ENCODE peak calls at places on chromosome 18, in nine cellular contexts. W, Q, C, K, E, M, I, F and T are unnamed samples.

GRCh38 chr18:58392336-58393000 is 236.4 kb downstream of the ALPK2 start:
- DNase-seq in Q (peak), M (peak), I (no peak), F (peak), K (peak), E (no peak), C (no peak), W (no peak), T (no peak)

GRCh38 chr18:10420561-10421352 is 33.7 kb upstream of the APCDD1 start:
- DNase-seq in M (no peak), K (peak), C (no peak), W (no peak), Q (no peak), F (no peak), I (no peak), E (no peak), T (no peak)

GRCh38 chr18:28032177-28032576 is 144.8 kb downstream of the CDH2 start:
- DNase-seq in W (no peak), C (no peak), F (no peak), M (no peak), Q (no peak), K (no peak), I (peak), E (no peak), T (no peak)

GRCh38 chr18:5309888-5310470 is 14.5 kb upstream of the ZBTB14 start:
- DNase-seq in M (no peak), C (peak), W (no peak), I (no peak), K (peak), Q (no peak), E (peak), F (no peak), T (no peak)

GRCh38 chr18:58067611-58068010 is 23.6 kb downstream of the NEDD4L start:
- DNase-seq in Q (no peak), I (peak), E (no peak), F (peak), W (no peak), C (no peak), K (no peak), M (no peak), T (no peak)

GRCh38 chr18:44943201-44943881 is 262.7 kb downstream of the SETBP1 start:
- DNase-seq in C (no peak), E (no peak), M (peak), K (peak), Q (peak), F (peak), I (peak), W (no peak), T (no peak)

GRCh38 chr18:51513525-51513924 is 316.0 kb upstream of the MEX3C start:
- DNase-seq in M (no peak), W (no peak), F (no peak), Q (peak), E (no peak), C (no peak), I (no peak), K (no peak), T (no peak)

GRCh38 chr18:57621252-57621607 is 406 bp downstream of the NARS1 start:
- DNase-seq in I (peak), W (no peak), C (no peak), K (peak), M (no peak), E (peak), F (no peak), Q (no peak), T (peak)

GRCh38 chr18:62585274-62586147 is 62.7 kb downstream of the ZCCHC2 start:
- DNase-seq in E (no peak), W (no peak), K (no peak), C (no peak), M (no peak), I (no peak), F (no peak), Q (no peak), T (no peak)

GRCh38 chr18:56285387-56286055 is 352.9 kb downstream of the TXNL1 start:
- DNase-seq in E (no peak), M (no peak), K (peak), Q (no peak), I (peak), F (no peak), W (no peak), C (no peak), T (no peak)

GRCh38 chr18:79799619-79800352 is 2.0 kb downstream of the KCNG2 start:
- DNase-seq in Q (no peak), F (no peak), E (peak), M (no peak), W (no peak), I (no peak), K (no peak), C (no peak), T (no peak)

GRCh38 chr18:46622999-46623398 is 34.0 kb downstream of the LOXHD1 start:
- DNase-seq in M (no peak), F (no peak), W (no peak), I (peak), Q (no peak), K (peak), E (peak), C (peak), T (peak)

GRCh38 chr18:51074605-51075004 is 44.6 kb downstream of the SMAD4 start:
- DNase-seq in F (no peak), W (no peak), E (peak), C (no peak), M (no peak), K (no peak), Q (no peak), I (no peak), T (no peak)

GRCh38 chr18:25459814-25460213 is 107.8 kb upstream of the ZNF521 start:
- DNase-seq in I (no peak), W (no peak), M (no peak), C (no peak), E (no peak), Q (no peak), K (no peak), F (no peak), T (no peak)

GRCh38 chr18:50654658-50655550 is 95.0 kb downstream of the MAPK4 start:
- DNase-seq in W (no peak), F (no peak), E (no peak), K (no peak), I (no peak), Q (peak), M (no peak), C (no peak), T (no peak)

GRCh38 chr18:42137671-42138375 is 182.8 kb downstream of the PIK3C3 start:
- DNase-seq in W (no peak), I (no peak), K (no peak), M (no peak), F (no peak), C (no peak), E (no peak), Q (no peak), T (no peak)

GRCh38 chr18:49114556-49114955 is 163.8 kb upstream of the SMAD7 start:
- DNase-seq in M (no peak), E (no peak), I (no peak), Q (no peak), F (no peak), K (no peak), W (no peak), C (no peak), T (no peak)

GRCh38 chr18:22844184-22844583 is 88.9 kb upstream of the RBBP8 start:
- DNase-seq in F (no peak), Q (no peak), W (no peak), M (no peak), C (no peak), I (peak), K (peak), E (no peak), T (no peak)

GRCh38 chr18:48843596-48843995 is 107.2 kb downstream of the SMAD7 start:
- DNase-seq in C (no peak), M (no peak), F (no peak), Q (no peak), I (no peak), K (no peak), E (no peak), W (no peak), T (no peak)

GRCh38 chr18:22846088-22846683 is 86.9 kb upstream of the RBBP8 start:
- DNase-seq in K (peak), Q (peak), F (peak), E (peak), C (no peak), W (peak), I (peak), M (peak), T (peak)

GRCh38 chr18:77208969-77209368 is 40.7 kb upstream of the GALR1 start:
- DNase-seq in W (no peak), E (peak), K (peak), F (no peak), C (peak), I (peak), Q (no peak), M (no peak), T (no peak)

GRCh38 chr18:22946841-22947240 is 13.7 kb downstream of the RBBP8 start:
- DNase-seq in I (no peak), C (no peak), K (peak), Q (no peak), E (no peak), M (no peak), F (no peak), W (no peak), T (no peak)

GRCh38 chr18:77058186-77058847 is 74.3 kb downstream of the MBP start:
- DNase-seq in W (no peak), C (no peak), E (no peak), K (no peak), F (no peak), Q (no peak), M (no peak), I (no peak), T (no peak)

GRCh38 chr18:52160652-52161051 is 179.3 kb upstream of the DCC start:
- DNase-seq in Q (peak), W (no peak), C (no peak), E (no peak), I (peak), F (peak), K (peak), M (no peak), T (no peak)

GRCh38 chr18:74645717-74646116 is 48.0 kb downstream of the ZNF407 start:
- DNase-seq in K (peak), F (no peak), I (no peak), E (no peak), M (no peak), Q (no peak), W (no peak), C (no peak), T (no peak)

GRCh38 chr18:74644713-74645112 is 47.0 kb downstream of the ZNF407 start:
- DNase-seq in C (no peak), F (no peak), W (no peak), M (no peak), E (no peak), Q (no peak), K (no peak), I (no peak), T (no peak)
- TF ChIP-seq EZH2phosphoT487 in C (no peak), F (no peak), W (no peak), M (no peak), E (no peak), Q (no peak), K (no peak), I (no peak), T (no peak)

GRCh38 chr18:475202-475624 is 25.3 kb downstream of the COLEC12 start:
- DNase-seq in M (no peak), F (peak), E (no peak), C (no peak), W (no peak), Q (no peak), I (peak), K (peak), T (no peak)

GRCh38 chr18:473687-474265 is 26.7 kb downstream of the COLEC12 start:
- DNase-seq in W (no peak), F (no peak), K (peak), I (no peak), E (no peak), Q (no peak), C (no peak), M (no peak), T (no peak)

GRCh38 chr18:471701-472100 is 28.8 kb downstream of the COLEC12 start:
- DNase-seq in W (no peak), I (peak), Q (no peak), F (no peak), M (no peak), K (peak), C (no peak), E (no peak), T (no peak)

GRCh38 chr18:476368-476767 is 24.1 kb downstream of the COLEC12 start:
- DNase-seq in F (peak), K (no peak), E (no peak), I (no peak), Q (no peak), C (no peak), M (no peak), W (no peak), T (no peak)

DNA sequence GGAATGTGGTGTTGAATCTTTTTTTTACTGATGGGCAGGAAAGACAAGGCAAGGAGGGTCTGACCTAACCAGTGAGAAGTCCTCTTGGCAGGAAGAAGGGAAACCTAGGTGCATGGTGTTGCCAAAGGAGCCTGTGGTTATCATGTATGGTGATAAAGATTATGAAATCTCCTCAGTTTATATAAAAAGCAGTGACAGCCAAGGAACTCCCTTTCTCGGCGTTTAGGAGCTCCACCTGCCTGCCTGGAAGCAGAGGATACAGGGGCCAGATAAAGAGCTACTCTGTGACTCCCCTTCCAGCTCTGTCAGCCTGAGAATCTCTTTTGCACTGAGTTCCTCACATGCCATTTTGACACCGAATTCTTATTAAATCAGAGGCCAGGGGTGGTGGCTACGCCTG is 26.1 kb downstream of the COLEC12 start:
- DNase-seq in K (no peak), E (no peak), C (no peak), M (no peak), Q (no peak), W (no peak), I (no peak), F (peak), T (no peak)
- TF ChIP-seq EZH2phosphoT487 in K (no peak), E (no peak), C (no peak), M (no peak), Q (no peak), W (no peak), I (no peak), F (no peak), T (no peak)

GRCh38 chr18:69948919-69949537 is 1.4 kb upstream of the CD226 start:
- DNase-seq in K (no peak), C (peak), E (no peak), Q (no peak), F (peak), I (no peak), M (no peak), W (no peak), T (no peak)
- TF ChIP-seq EZH2phosphoT487 in K (no peak), C (no peak), E (no peak), Q (no peak), F (no peak), I (no peak), M (no peak), W (no peak), T (no peak)

GRCh38 chr18:26624443-26624842 is 76.1 kb upstream of the KCTD1 start:
- DNase-seq in E (no peak), M (no peak), W (no peak), K (no peak), C (no peak), F (no peak), Q (no peak), I (no peak), T (no peak)
- TF ChIP-seq EZH2phosphoT487 in E (no peak), M (no peak), W (no peak), K (no peak), C (no peak), F (no peak), Q (no peak), I (no peak), T (no peak)

GRCh38 chr18:2171840-2172625 is 399.3 kb downstream of the METTL4 start:
- DNase-seq in C (no peak), M (no peak), K (no peak), W (no peak), Q (no peak), E (no peak), I (peak), F (no peak), T (no peak)
- TF ChIP-seq EZH2phosphoT487 in C (no peak), M (no peak), K (no peak), W (no peak), Q (no peak), E (no peak), I (no peak), F (no peak), T (no peak)

GRCh38 chr18:59448546-59448945 is 89.5 kb upstream of the LMAN1 start:
- DNase-seq in C (no peak), Q (no peak), M (no peak), K (peak), I (no peak), F (no peak), E (no peak), W (no peak), T (no peak)
- TF ChIP-seq EZH2phosphoT487 in C (no peak), Q (no peak), M (no peak), K (peak), I (no peak), F (no peak), E (no peak), W (no peak), T (no peak)

GRCh38 chr18:12038661-12039417 is 54.8 kb upstream of the ANKRD62 start:
- DNase-seq in W (peak), F (peak), K (peak), I (peak), Q (peak), C (peak), M (peak), E (peak), T (peak)

GRCh38 chr18:12044591-12044990 is 49.1 kb upstream of the ANKRD62 start:
- DNase-seq in C (no peak), E (no peak), K (no peak), M (no peak), I (no peak), F (no peak), W (no peak), Q (no peak), T (no peak)

GRCh38 chr18:12043811-12044210 is 49.8 kb upstream of the ANKRD62 start:
- DNase-seq in C (no peak), I (no peak), K (no peak), F (no peak), E (no peak), M (no peak), Q (no peak), W (no peak), T (no peak)

GRCh38 chr18:12038082-12038660 is 55.5 kb upstream of the ANKRD62 start:
- DNase-seq in I (no peak), F (peak), W (no peak), Q (peak), K (peak), M (peak), E (no peak), C (no peak), T (peak)

GRCh38 chr18:12041561-12041960 is 52.1 kb upstream of the ANKRD62 start:
- DNase-seq in K (peak), I (peak), E (no peak), W (no peak), M (no peak), Q (peak), C (no peak), F (no peak), T (no peak)
- TF ChIP-seq EZH2phosphoT487 in K (no peak), I (no peak), E (no peak), W (no peak), M (no peak), Q (no peak), C (no peak), F (no peak), T (no peak)

GRCh38 chr18:13134551-13135401 is 83.8 kb upstream of the LDLRAD4 start:
- DNase-seq in F (no peak), E (no peak), I (no peak), K (no peak), Q (no peak), C (no peak), M (no peak), W (no peak), T (no peak)
- TF ChIP-seq EZH2phosphoT487 in F (no peak), E (no peak), I (no peak), K (no peak), Q (no peak), C (no peak), M (no peak), W (no peak), T (no peak)

GRCh38 chr18:30175061-30175574 is 867.4 kb downstream of the DSC3 start:
- DNase-seq in M (no peak), W (no peak), C (no peak), Q (no peak), K (no peak), F (no peak), E (no peak), I (no peak), T (no peak)

GRCh38 chr18:30175621-30176225 is 866.8 kb downstream of the DSC3 start:
- DNase-seq in M (no peak), W (no peak), F (no peak), I (no peak), K (no peak), C (no peak), Q (no peak), E (no peak), T (no peak)

DNA sequence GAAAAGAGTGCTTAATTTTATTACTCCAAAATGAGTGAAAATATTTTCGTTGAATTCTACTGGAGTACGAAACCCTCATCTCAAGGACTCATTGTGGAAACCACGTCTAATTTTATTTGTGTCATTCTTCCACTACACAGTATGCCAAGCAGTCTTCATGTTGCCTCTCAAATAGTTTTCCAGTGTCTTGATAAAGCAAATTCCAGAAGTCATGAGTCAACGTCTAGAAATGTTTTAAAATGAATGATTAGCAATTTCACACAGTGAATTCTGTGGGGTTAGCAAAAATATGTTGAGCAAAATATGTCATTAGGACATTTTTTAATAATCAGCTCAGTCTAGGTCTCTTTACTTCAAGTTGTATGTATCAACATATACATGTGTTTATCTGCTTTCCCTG is 865.5 kb downstream of the DSC3 start:
- DNase-seq in K (peak), W (no peak), C (no peak), M (no peak), E (no peak), F (no peak), Q (no peak), I (peak), T (no peak)
- TF ChIP-seq EZH2phosphoT487 in K (no peak), W (no peak), C (no peak), M (no peak), E (no peak), F (no peak), Q (no peak), I (no peak), T (no peak)